ENCODE peak calls at places on chromosomes 4 and X, in ten cellular contexts. C, K, U, P, Z, H, N, W, Y and T are unnamed samples. For H3K4me1, the result is how much of the 10 kb centered on the place peaks cover.

GRCh38 chr4:3878678-3879077 is 112.5 kb downstream of the ADRA2C start:
- DNase-seq in Y (no peak), U (no peak), K (no peak), P (no peak), H (no peak), C (no peak), Z (no peak), N (no peak), W (no peak), T (no peak)

GRCh38 chrX:52082578-52082977 is 13.6 kb upstream of the MAGED4B start:
- DNase-seq in P (no peak), H (no peak), Z (no peak), Y (no peak), W (no peak), U (no peak), C (no peak), N (no peak), K (no peak), T (no peak)

GRCh38 chrX:72126539-72127140 is 5.1 kb downstream of the RTL5 start:
- DNase-seq in W (peak), U (peak), H (peak), Z (peak), C (peak), K (peak), Y (peak), N (peak), P (peak), T (peak)

GRCh38 chr4:146930673-146931072 is 15.0 kb downstream of the TTC29 start:
- DNase-seq in W (no peak), P (no peak), K (no peak), H (no peak), Z (no peak), Y (no peak), C (no peak), N (no peak), U (no peak), T (no peak)

GRCh38 chr4:29704059-29704458 is 1016.1 kb upstream of the PCDH7 start:
- DNase-seq in C (no peak), U (no peak), K (no peak), W (no peak), H (no peak), P (no peak), Y (no peak), Z (no peak), N (no peak), T (no peak)

GRCh38 chrX:133670394-133670793 is 255.1 kb upstream of the GPC4 start:
- DNase-seq in W (peak), N (no peak), K (peak), P (no peak), U (no peak), Z (no peak), C (no peak), H (peak), Y (peak), T (no peak)

GRCh38 chr4:118884716-118885115 is 3.9 kb upstream of the SYNPO2 start:
- DNase-seq in C (no peak), N (no peak), H (no peak), Z (no peak), W (no peak), K (no peak), Y (no peak), U (no peak), P (no peak), T (no peak)

GRCh38 chr4:158282252-158282651 is 72.0 kb downstream of the TMEM144 start:
- DNase-seq in H (no peak), Z (no peak), K (no peak), P (no peak), Y (no peak), N (no peak), C (no peak), U (no peak), W (peak), T (no peak)

GRCh38 chrX:25343060-25343459 is 327.3 kb upstream of the ARX start:
- DNase-seq in W (no peak), U (no peak), H (no peak), P (no peak), N (no peak), Z (no peak), K (no peak), C (no peak), Y (no peak), T (no peak)

GRCh38 chr4:76377922-76378321 is 43.0 kb downstream of the CCDC158 start:
- DNase-seq in W (peak), K (peak), P (peak), U (no peak), C (peak), Z (no peak), N (peak), H (no peak), Y (no peak), T (peak)

GRCh38 chr4:48342559-48342878 is 1.2 kb downstream of the SLAIN2 start:
- DNase-seq in C (no peak), U (no peak), W (no peak), K (no peak), Z (no peak), H (no peak), P (no peak), Y (no peak), N (no peak), T (no peak)

GRCh38 chrX:41922125-41922521 is 1.2 kb downstream of the CASK start:
- DNase-seq in K (no peak), Y (no peak), C (no peak), N (no peak), H (peak), Z (no peak), U (no peak), P (no peak), W (peak), T (no peak)

GRCh38 chrX:120207009-120207610 is 43.5 kb upstream of the ZBTB33 start:
- DNase-seq in W (no peak), K (no peak), N (no peak), P (no peak), Z (no peak), U (no peak), H (no peak), C (no peak), Y (no peak), T (no peak)

GRCh38 chr4:15428611-15429010 is 778 bp downstream of the C1QTNF7 start:
- DNase-seq in P (no peak), N (no peak), Z (no peak), Y (peak), C (no peak), K (no peak), U (peak), W (no peak), H (peak), T (no peak)

GRCh38 chr4:41142946-41143720 is 71.2 kb downstream of the APBB2 start:
- DNase-seq in P (no peak), N (peak), Z (no peak), W (peak), H (peak), C (no peak), Y (peak), U (peak), K (no peak), T (no peak)

GRCh38 chr4:41142356-41142755 is 72.0 kb downstream of the APBB2 start:
- DNase-seq in K (no peak), P (no peak), U (no peak), N (no peak), Y (peak), H (peak), C (no peak), Z (no peak), W (no peak), T (no peak)

GRCh38 chr4:41137879-41138278 is 76.5 kb downstream of the APBB2 start:
- DNase-seq in N (no peak), W (no peak), H (no peak), K (no peak), Y (no peak), U (no peak), Z (no peak), C (no peak), P (no peak), T (no peak)

GRCh38 chr4:41141910-41142309 is 72.4 kb downstream of the APBB2 start:
- DNase-seq in N (no peak), W (peak), K (no peak), U (no peak), H (no peak), Y (no peak), C (no peak), P (no peak), Z (no peak), T (no peak)

DNA sequence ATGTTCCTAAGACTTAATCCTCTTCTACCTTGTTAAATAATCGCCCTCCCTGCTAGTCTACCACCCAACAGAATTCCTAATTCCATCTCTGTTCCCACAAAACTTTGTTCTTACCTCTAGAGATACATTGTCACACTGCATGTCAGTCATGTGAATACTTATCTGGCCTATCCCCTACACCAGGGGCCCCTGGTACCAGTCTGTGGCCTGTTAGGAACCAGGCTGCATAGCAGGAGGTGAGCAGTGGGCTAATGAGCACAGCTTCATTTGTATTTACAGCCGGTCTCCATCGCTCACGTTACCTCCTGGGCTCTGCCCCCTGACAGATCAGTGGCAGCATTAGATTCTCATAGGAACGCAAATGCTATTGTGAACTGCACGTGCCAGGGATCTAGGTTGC is 73.9 kb downstream of the APBB2 start:
- DNase-seq in P (no peak), N (no peak), W (no peak), U (no peak), C (no peak), H (no peak), K (no peak), Y (no peak), Z (no peak), T (no peak)
- H3K4me1 ChIP-seq in P (under half), N (half or more), W (under half), U (under half), C (under half), H (half or more), K (under half), Y (under half), Z (under half), T (under half)

GRCh38 chrX:73561791-73562190 is 1.2 kb upstream of the CHIC1 start:
- DNase-seq in U (no peak), N (no peak), Z (no peak), P (no peak), Y (no peak), W (peak), K (no peak), C (no peak), H (no peak), T (no peak)

GRCh38 chrX:73562458-73562857 is 539 bp upstream of the CHIC1 start:
- DNase-seq in U (no peak), P (no peak), Z (no peak), N (no peak), W (no peak), Y (no peak), H (no peak), C (no peak), K (no peak), T (no peak)

GRCh38 chrX:73563740-73564073 is 710 bp downstream of the CHIC1 start:
- DNase-seq in K (peak), P (no peak), H (no peak), C (no peak), U (no peak), N (no peak), Y (no peak), W (no peak), Z (no peak), T (no peak)

DNA sequence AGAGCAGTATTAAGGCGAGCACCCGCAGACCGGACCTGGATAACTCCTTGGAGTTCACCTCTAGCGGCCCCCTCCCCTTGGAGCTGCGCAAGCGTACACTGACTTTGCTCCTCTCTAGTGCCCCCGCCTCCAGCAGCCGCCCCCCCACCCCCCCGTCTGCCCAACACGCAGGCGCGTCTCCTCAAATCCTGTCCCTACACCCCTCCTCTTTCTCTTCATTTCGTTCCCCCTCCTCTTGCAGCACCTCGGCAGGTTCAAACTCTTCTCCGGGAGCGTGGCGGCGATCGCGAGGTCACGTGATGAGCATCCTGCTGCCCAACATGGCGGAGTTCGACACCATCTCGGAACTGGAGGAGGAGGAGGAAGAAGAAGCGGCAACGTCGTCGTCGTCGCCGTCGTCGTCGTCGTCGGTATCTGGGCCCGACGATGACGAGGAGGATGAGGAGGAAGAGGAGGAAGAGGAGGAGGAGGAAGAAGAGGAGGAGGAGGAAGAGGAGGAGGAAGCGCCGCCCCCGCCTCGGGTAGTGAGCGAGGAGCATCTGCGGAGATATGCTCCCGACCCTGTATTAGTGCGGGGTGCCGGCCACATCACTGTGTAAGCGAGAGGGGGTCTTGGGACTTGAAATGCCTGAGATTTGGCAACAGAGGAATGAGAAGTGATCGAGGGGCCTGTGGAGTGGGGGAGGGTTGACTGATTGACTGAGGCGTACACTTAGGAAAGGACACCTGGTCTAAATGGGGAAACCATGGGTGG is at the start of gene CHIC1:
- DNase-seq in K (peak), N (peak), H (peak), W (peak), P (no peak), C (peak), Z (peak), Y (peak), U (peak), T (peak)
- TF ChIP-seq POLR2A in K (peak), N (peak), H (no peak), W (peak), P (no peak), C (peak), Z (no peak), Y (no peak), U (no peak), T (no peak)

GRCh38 chr4:98480535-98480934 is 177.9 kb downstream of the TSPAN5 start:
- DNase-seq in U (no peak), N (no peak), Z (no peak), Y (no peak), K (no peak), C (no peak), H (no peak), P (no peak), W (no peak), T (no peak)

GRCh38 chr4:98484031-98484430 is 174.4 kb downstream of the TSPAN5 start:
- DNase-seq in Z (no peak), H (no peak), U (no peak), W (no peak), Y (no peak), K (no peak), C (no peak), P (no peak), N (no peak), T (no peak)

GRCh38 chr4:98481167-98481566 is 177.2 kb downstream of the TSPAN5 start:
- DNase-seq in C (no peak), U (no peak), Z (no peak), K (no peak), W (no peak), H (no peak), N (peak), P (peak), Y (no peak), T (no peak)

GRCh38 chr4:98482847-98483806 is 175.3 kb downstream of the TSPAN5 start:
- DNase-seq in N (no peak), U (no peak), K (peak), C (no peak), W (peak), H (no peak), Z (no peak), Y (no peak), P (peak), T (no peak)

DNA sequence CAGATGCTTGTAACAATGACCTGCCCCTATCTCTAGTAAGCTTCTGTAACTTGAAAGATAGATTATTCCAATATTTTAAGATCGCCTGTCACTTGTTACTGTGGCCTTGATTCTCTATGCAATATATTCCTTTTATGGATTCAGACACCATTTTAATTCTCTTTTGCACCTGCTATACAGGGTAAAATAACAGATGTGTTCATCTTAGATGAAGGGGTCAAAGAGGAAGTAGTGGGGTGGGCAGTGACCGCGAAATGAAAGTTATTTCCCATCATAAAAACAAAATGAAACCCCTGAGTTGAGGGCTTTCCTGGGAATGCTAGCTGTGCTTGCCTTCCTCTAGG is 175.9 kb downstream of the TSPAN5 start:
- DNase-seq in Z (no peak), U (no peak), H (no peak), K (no peak), Y (no peak), N (no peak), W (no peak), P (no peak), C (no peak), T (no peak)
- H3K4me3 ChIP-seq in Z (no peak), U (no peak), H (no peak), K (peak), Y (no peak), N (no peak), W (no peak), P (no peak), C (no peak), T (no peak)

DNA sequence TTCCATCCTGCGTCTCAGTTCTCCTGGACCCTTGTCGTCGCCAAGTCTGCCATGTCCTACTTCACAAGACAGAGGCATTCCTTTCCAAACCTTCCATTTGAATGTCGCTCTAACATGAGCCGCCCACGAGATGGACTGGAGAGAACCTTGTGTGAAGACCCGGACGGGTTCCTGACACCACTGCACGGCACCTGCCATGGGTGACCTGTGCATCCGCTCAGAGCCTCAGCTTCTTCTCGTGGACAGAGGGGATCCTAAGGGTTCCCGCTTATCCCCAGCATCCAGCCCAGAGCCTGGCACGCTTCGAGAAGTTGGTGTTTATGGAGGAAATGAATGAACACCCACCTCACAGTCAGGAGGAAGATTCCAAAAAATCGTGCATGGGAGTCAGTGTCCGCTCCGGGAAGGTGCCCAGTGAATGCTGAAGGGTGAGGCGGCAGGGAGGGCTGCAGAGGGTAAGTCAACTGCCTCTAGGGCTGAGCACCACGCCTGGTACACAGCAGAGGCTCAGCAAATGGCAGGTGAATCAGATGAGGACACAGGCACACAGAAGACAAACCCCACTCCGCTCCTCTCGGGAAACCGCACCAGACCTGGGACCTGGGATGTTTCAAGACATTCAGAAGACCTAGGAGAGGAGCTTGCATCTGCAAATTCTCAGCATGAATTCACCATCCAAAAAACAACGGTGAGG is 52.6 kb downstream of the WFS1 start:
- DNase-seq in K (no peak), C (no peak), Y (no peak), U (no peak), P (no peak), W (no peak), Z (no peak), N (no peak), H (no peak), T (no peak)
- H3K4me1 ChIP-seq in K (under half), C (under half), Y (under half), U (under half), P (half or more), W (under half), Z (under half), N (under half), H (under half), T (under half)

GRCh38 chrX:150547511-150548115 is 20.8 kb upstream of the MTM1 start:
- DNase-seq in U (peak), Y (peak), N (peak), H (peak), K (peak), Z (peak), P (no peak), C (peak), W (no peak), T (peak)
- TF ChIP-seq POLR2A in U (no peak), Y (peak), N (peak), H (no peak), K (peak), Z (no peak), P (no peak), C (no peak), W (no peak), T (no peak)

GRCh38 chrX:24055043-24055356 is 244 bp downstream of the EIF2S3 start:
- DNase-seq in H (no peak), P (no peak), K (no peak), C (no peak), Z (no peak), N (no peak), U (no peak), Y (no peak), W (no peak), T (no peak)
- H3K4me3 ChIP-seq in H (peak), P (no peak), K (no peak), C (no peak), Z (peak), N (peak), U (peak), Y (peak), W (peak), T (peak)

DNA sequence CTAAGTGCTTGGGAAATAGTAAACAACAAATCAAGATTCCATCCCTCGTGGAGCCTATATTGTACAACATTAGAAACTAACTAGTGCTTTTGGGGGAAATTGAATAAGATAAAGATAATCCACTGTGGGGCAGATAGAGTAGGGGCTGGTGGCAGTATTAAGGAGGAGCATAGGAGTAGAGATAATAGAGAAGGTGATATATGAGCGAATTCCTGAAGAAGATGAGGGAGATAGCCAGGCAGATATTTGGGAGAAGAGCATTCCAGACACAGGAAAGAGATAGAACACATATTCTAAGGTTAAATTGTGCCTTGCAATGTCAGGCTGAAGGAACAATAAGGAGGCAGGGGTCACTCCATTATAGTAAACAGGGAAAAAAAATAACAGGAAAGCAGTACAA is 218.2 kb downstream of the GRID2 start:
- DNase-seq in K (no peak), W (no peak), U (no peak), C (no peak), H (no peak), P (no peak), Y (no peak), N (no peak), Z (no peak), T (no peak)
- H3K4me1 ChIP-seq in K (under half), W (under half), U (under half), C (under half), H (under half), P (under half), Y (under half), N (under half), Z (under half), T (under half)